ENCODE peak calls at places on chromosomes 3 and 15, in seven cellular contexts. I is pancreas; Q is fibroblast of lung; F is CD4-positive, CD25-positive, alpha-beta regulatory T cell; W is CD8-positive, alpha-beta memory T cell; A is GM23248; D is neuronal stem cell. J is an unnamed sample. For H3K9me3, the result is how much of the 10 kb centered on the place peaks cover.

GRCh38 chr3:116265976-116266584 is 179.2 kb downstream of the LSAMP start:
- DNase-seq in I (no peak), Q (no peak), F (no peak), W (no peak), A (no peak), D (no peak), J (no peak)

GRCh38 chr15:69666441-69666882 is 213.8 kb downstream of the RPLP1 start:
- DNase-seq in I (no peak), Q (peak), F (no peak), W (no peak), A (peak), D (no peak), J (no peak)

GRCh38 chr15:69131362-69132215 is 28.8 kb upstream of the GLCE start:
- DNase-seq in I (no peak), Q (no peak), F (no peak), W (no peak), A (no peak), D (no peak), J (no peak)

GRCh38 chr3:53591646-53592045 is 97.2 kb downstream of the CACNA1D start:
- DNase-seq in I (no peak), Q (no peak), F (no peak), W (no peak), A (no peak), D (no peak), J (no peak)

GRCh38 chr3:139572847-139573672 is 33.5 kb upstream of the RBP1 start:
- DNase-seq in I (no peak), Q (no peak), F (no peak), W (no peak), A (peak), D (no peak), J (peak)

GRCh38 chr3:130077636-130078035 is 4.0 kb upstream of the ALG1L2 start:
- DNase-seq in I (no peak), Q (no peak), F (no peak), W (no peak), A (no peak), D (no peak), J (no peak)

GRCh38 chr3:154684021-154684420 is 254.0 kb upstream of the GPR149 start:
- DNase-seq in I (no peak), Q (no peak), F (no peak), W (no peak), A (no peak), D (no peak), J (no peak)

GRCh38 chr3:15303216-15303615 is 29.2 kb downstream of the SH3BP5 start:
- DNase-seq in I (no peak), Q (no peak), F (no peak), W (no peak), A (no peak), D (no peak), J (no peak)

GRCh38 chr3:173770796-173771573 is 373.4 kb downstream of the NLGN1 start:
- DNase-seq in I (no peak), Q (peak), F (no peak), W (no peak), A (peak), D (peak), J (peak)

GRCh38 chr15:82298520-82298919 is 35.9 kb downstream of the SAXO2 start:
- DNase-seq in I (no peak), Q (no peak), F (no peak), W (peak), A (no peak), D (no peak), J (no peak)

GRCh38 chr3:134406331-134407246 is 32.3 kb upstream of the AMOTL2 start:
- DNase-seq in I (peak), Q (peak), F (no peak), W (no peak), A (peak), D (peak), J (peak)

GRCh38 chr15:101019351-101019750 is 100.2 kb downstream of the LRRK1 start:
- DNase-seq in I (no peak), Q (no peak), F (no peak), W (no peak), A (no peak), D (no peak), J (no peak)

GRCh38 chr3:71537211-71537611 is 46.3 kb downstream of the FOXP1 start:
- DNase-seq in I (no peak), Q (peak), F (no peak), W (no peak), A (peak), D (peak), J (peak)

GRCh38 chr3:139887431-139887830 is 47.6 kb upstream of the CLSTN2 start:
- DNase-seq in I (no peak), Q (no peak), F (no peak), W (no peak), A (no peak), D (no peak), J (no peak)

GRCh38 chr3:147423601-147424324 is 14.6 kb downstream of the ZIC1 start:
- DNase-seq in I (no peak), Q (no peak), F (no peak), W (no peak), A (no peak), D (no peak), J (no peak)
- H3K9me3 ChIP-seq in I (under half), Q (under half), F (under half), W (under half), A (under half), D (under half), J (under half)

GRCh38 chr3:104575631-104576030 is 791.1 kb upstream of the ALCAM start:
- DNase-seq in I (no peak), Q (no peak), F (no peak), W (no peak), A (no peak), D (no peak), J (no peak)
- H3K9me3 ChIP-seq in I (under half), Q (under half), F (under half), W (under half), A (under half), D (under half), J (under half)

GRCh38 chr15:25054943-25055342 is 100.2 kb downstream of the SNRPN start:
- DNase-seq in I (no peak), Q (no peak), F (no peak), W (no peak), A (no peak), D (no peak), J (no peak)
- H3K9me3 ChIP-seq in I (under half), Q (under half), F (half or more), W (half or more), A (under half), D (half or more), J (half or more)

DNA sequence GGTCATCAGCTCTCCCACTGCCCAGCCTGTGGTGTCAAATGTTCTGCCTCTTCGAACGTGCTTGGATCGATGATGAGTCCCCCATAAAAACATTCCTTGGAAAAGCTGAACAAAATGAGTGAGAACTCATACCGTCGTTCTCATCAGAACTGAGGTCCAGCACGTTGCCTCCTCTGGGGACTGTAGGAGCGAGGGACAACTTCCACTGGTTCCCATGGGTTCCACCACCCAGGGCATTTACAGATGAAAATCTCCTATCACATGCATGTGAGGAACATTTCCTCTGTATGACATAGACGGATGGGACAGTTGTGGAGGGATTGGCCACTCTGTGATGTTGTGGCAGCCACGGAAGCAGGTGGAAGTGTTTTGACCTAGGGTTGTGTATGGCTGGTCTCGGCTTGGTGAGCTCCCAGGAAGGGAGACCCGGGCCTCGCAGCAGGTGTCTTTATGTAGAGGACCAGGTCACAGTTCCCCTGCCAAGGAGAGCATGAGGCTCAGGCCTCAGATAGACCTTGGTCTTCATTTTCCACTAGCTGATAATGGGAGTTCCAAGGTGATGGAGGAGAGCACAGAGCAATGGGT is 113.0 kb downstream of the SNRPN start:
- DNase-seq in I (peak), Q (no peak), F (no peak), W (no peak), A (no peak), D (no peak), J (no peak)
- H3K9me3 ChIP-seq in I (under half), Q (half or more), F (half or more), W (half or more), A (under half), D (half or more), J (half or more)

GRCh38 chr15:56234804-56235203 is 8.9 kb downstream of the RFX7 start:
- DNase-seq in I (no peak), Q (no peak), F (no peak), W (no peak), A (no peak), D (no peak), J (no peak)
- H3K9me3 ChIP-seq in I (under half), Q (under half), F (under half), W (under half), A (under half), D (half or more), J (under half)

DNA sequence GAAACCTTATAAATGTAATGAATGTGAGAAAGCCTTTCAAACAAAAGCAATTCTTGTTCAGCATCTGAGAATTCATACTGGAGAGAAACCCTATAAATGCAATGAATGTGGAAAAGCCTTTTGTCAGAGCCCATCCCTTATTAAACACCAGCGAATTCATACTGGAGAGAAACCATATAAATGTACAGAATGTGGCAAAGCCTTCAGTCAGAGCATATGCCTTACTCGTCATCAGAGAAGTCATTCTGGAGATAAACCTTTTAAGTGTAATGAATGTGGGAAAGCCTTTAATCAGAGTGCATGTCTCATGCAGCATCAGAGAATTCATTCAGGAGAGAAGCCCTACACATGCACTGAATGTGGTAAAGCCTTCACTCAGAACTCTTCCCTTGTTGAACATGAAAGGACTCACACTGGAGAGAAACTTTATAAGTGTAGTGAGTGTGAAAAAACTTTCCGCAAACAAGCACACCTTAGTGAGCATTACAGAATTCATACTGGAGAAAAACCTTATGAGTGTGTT is 5.3 kb downstream of the ZNF501 start:
- DNase-seq in I (no peak), Q (peak), F (no peak), W (no peak), A (no peak), D (no peak), J (no peak)
- H3K9me3 ChIP-seq in I (under half), Q (under half), F (half or more), W (half or more), A (under half), D (half or more), J (under half)

GRCh38 chr15:62269504-62269903 is 104.4 kb upstream of the C2CD4B start:
- DNase-seq in I (no peak), Q (peak), F (no peak), W (no peak), A (peak), D (no peak), J (no peak)

GRCh38 chr15:62262305-62262941 is 97.3 kb upstream of the C2CD4B start:
- DNase-seq in I (no peak), Q (peak), F (no peak), W (no peak), A (no peak), D (no peak), J (peak)

GRCh38 chr15:62264196-62264595 is 99.1 kb upstream of the C2CD4B start:
- DNase-seq in I (no peak), Q (no peak), F (no peak), W (no peak), A (no peak), D (no peak), J (no peak)
- H3K9me3 ChIP-seq in I (under half), Q (under half), F (under half), W (under half), A (under half), D (under half), J (under half)

J was measured in endothelial cell of umbilical vein.